ENCODE peak calls at places on chromosomes 1 and 21, in seven cellular contexts. T is brain microvascular endothelial cell, H is body of pancreas, B is SJSA1, V is left ventricle myocardium inferior, S is mesendoderm, I is neural progenitor cell. R is an unnamed sample.

GRCh38 chr1:54339126-54339525 is 67.1 kb downstream of the SSBP3 start:
- DNase-seq in T (no peak), H (no peak), B (no peak), V (no peak), S (peak; percentile 65), I (no peak), R (no peak)

GRCh38 chr1:10387611-10388386 is 11.1 kb upstream of the PGD start:
- DNase-seq in T (peak; percentile 31), H (peak; percentile 13), B (no peak), V (peak; percentile 50), S (peak; percentile 55), I (peak; percentile 59), R (peak; percentile 72)

GRCh38 chr1:41898191-41898713 is 20.5 kb downstream of the HIVEP3 start:
- DNase-seq in T (no peak), H (peak; percentile 34), B (peak; percentile 52), V (no peak), S (peak; percentile 51), I (no peak), R (no peak)

GRCh38 chr1:165411396-165411795 is 33.5 kb downstream of the RXRG start:
- DNase-seq in T (no peak), H (no peak), B (no peak), V (no peak), S (no peak), I (no peak), R (no peak)

GRCh38 chr1:169892819-169893644 is 664 bp downstream of the SCYL3 start:
- DNase-seq in T (peak; percentile 14), H (peak; percentile 40), B (no peak), V (peak; percentile 39), S (no peak), I (peak; percentile 11), R (no peak)

GRCh38 chr1:109579044-109579443 is 30.6 kb downstream of the GNAI3 start:
- DNase-seq in T (no peak), H (no peak), B (no peak), V (no peak), S (no peak), I (no peak), R (no peak)

GRCh38 chr1:226634611-226635246 is 86.2 kb downstream of the STUM start:
- DNase-seq in T (no peak), H (no peak), B (no peak), V (no peak), S (no peak), I (no peak), R (no peak)

GRCh38 chr1:228074954-228075730 is 7.4 kb upstream of the ARF1 start:
- DNase-seq in T (no peak), H (no peak), B (no peak), V (peak; percentile 18), S (no peak), I (no peak), R (no peak)

GRCh38 chr1:35449334-35450008 is 107.7 kb downstream of the KIAA0319L start:
- DNase-seq in T (peak; percentile 95), H (no peak), B (peak; percentile 65), V (no peak), S (no peak), I (no peak), R (no peak)

GRCh38 chr1:195439661-195440060 is 1168.6 kb downstream of the KCNT2 start:
- DNase-seq in T (no peak), H (no peak), B (no peak), V (no peak), S (no peak), I (no peak), R (no peak)

GRCh38 chr21:43913928-43914327 is 48.9 kb downstream of the AGPAT3 start:
- DNase-seq in T (peak; percentile 70), H (no peak), B (no peak), V (no peak), S (no peak), I (no peak), R (peak; percentile 22)
- H3K4me3 ChIP-seq in T (no peak overlapping the region), H (no peak overlapping the region), B (no peak overlapping the region), V (no peak overlapping the region), S (no peak overlapping the region), I (no peak overlapping the region), R (no peak overlapping the region)

GRCh38 chr1:198648584-198648983 is 9.7 kb downstream of the PTPRC start:
- DNase-seq in T (no peak), H (no peak), B (no peak), V (no peak), S (no peak), I (no peak), R (no peak)
- H3K36me3 ChIP-seq in T (no peaks in the 10 kb centered on the region), H (no peaks in the 10 kb centered on the region), B (no peaks in the 10 kb centered on the region), V (no peaks in the 10 kb centered on the region), S (no peaks in the 10 kb centered on the region), I (no peaks in the 10 kb centered on the region), R (no peaks in the 10 kb centered on the region)

GRCh38 chr21:21183092-21183491 is 184.9 kb downstream of the NCAM2 start:
- DNase-seq in T (no peak), H (no peak), B (no peak), V (no peak), S (no peak), I (no peak), R (no peak)

GRCh38 chr21:21182401-21182800 is 184.2 kb downstream of the NCAM2 start:
- DNase-seq in T (no peak), H (no peak), B (no peak), V (no peak), S (no peak), I (no peak), R (no peak)

GRCh38 chr21:21184771-21185528 is 186.7 kb downstream of the NCAM2 start:
- DNase-seq in T (no peak), H (no peak), B (no peak), V (no peak), S (no peak), I (no peak), R (no peak)

GRCh38 chr21:21188513-21189188 is 190.4 kb downstream of the NCAM2 start:
- DNase-seq in T (no peak), H (no peak), B (no peak), V (no peak), S (no peak), I (no peak), R (no peak)

GRCh38 chr21:21187579-21187978 is 189.4 kb downstream of the NCAM2 start:
- DNase-seq in T (no peak), H (no peak), B (no peak), V (no peak), S (no peak), I (no peak), R (no peak)
- H3K4me3 ChIP-seq in T (no peak overlapping the region), H (no peak overlapping the region), B (no peak overlapping the region), V (no peak overlapping the region), S (no peak overlapping the region), I (no peak overlapping the region), R (no peak overlapping the region)

GRCh38 chr1:2515763-2516080 is 10.7 kb downstream of the PANK4 start:
- DNase-seq in T (no peak), H (no peak), B (no peak), V (no peak), S (no peak), I (no peak), R (no peak)

GRCh38 chr1:2516946-2517345 is 9.4 kb downstream of the PANK4 start:
- DNase-seq in T (no peak), H (no peak), B (no peak), V (no peak), S (no peak), I (no peak), R (no peak)

GRCh38 chr1:2517966-2518365 is 8.4 kb downstream of the PANK4 start:
- DNase-seq in T (no peak), H (no peak), B (no peak), V (no peak), S (no peak), I (no peak), R (no peak)

GRCh38 chr1:2514863-2515762 is 11.3 kb downstream of the PANK4 start:
- DNase-seq in T (no peak), H (no peak), B (no peak), V (no peak), S (no peak), I (no peak), R (peak; percentile 82)

DNA sequence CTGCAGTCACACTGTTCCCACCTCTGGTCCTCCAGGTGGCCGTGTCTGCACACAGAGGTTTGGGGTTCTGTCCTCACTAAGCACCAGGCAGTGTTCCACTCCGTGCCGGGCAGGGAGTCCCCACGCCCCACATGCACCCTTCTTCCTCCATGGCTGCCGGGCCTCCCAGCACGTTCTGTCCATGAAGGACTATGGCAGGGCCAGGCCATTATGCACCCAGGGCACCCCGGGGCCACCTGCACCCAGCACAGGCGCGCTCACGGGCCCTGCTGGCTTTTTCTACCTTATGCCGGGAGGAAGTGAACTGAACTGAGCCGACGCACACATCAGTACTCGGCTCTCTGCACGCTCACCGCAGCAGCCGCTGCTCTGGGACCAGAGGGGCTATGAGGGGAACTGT is 10.3 kb downstream of the PANK4 start:
- DNase-seq in T (no peak), H (no peak), B (no peak), V (no peak), S (no peak), I (no peak), R (no peak)
- H3K36me3 ChIP-seq in T (peaks cover 83% of the 10 kb centered on the region), H (peaks cover 57% of the 10 kb centered on the region), B (peaks cover 92% of the 10 kb centered on the region), V (peaks cover 98% of the 10 kb centered on the region), S (peaks cover 9% of the 10 kb centered on the region), I (no peaks in the 10 kb centered on the region), R (peaks cover 24% of the 10 kb centered on the region)

GRCh38 chr1:234722267-234722704 is 112.3 kb upstream of the IRF2BP2 start:
- DNase-seq in T (no peak), H (no peak), B (no peak), V (no peak), S (no peak), I (no peak), R (no peak)

GRCh38 chr1:234724517-234725176 is 114.7 kb upstream of the IRF2BP2 start:
- DNase-seq in T (no peak), H (peak; percentile 88), B (no peak), V (peak; percentile 75), S (no peak), I (peak; percentile 32), R (peak; percentile 70)

GRCh38 chr1:234720709-234721436 is 110.9 kb upstream of the IRF2BP2 start:
- DNase-seq in T (no peak), H (no peak), B (no peak), V (no peak), S (no peak), I (no peak), R (no peak)

GRCh38 chr1:234721476-234722266 is 111.7 kb upstream of the IRF2BP2 start:
- DNase-seq in T (peak; percentile 88), H (peak; percentile 83), B (peak; percentile 64), V (peak; percentile 60), S (no peak), I (no peak), R (no peak)

GRCh38 chr1:234722904-234723588 is 113.1 kb upstream of the IRF2BP2 start:
- DNase-seq in T (peak; percentile 88), H (peak; percentile 80), B (peak; percentile 67), V (peak; percentile 67), S (peak; percentile 35), I (no peak), R (peak; percentile 40)
- H3K4me3 ChIP-seq in T (peak overlapping the region; percentile 15), H (no peak overlapping the region), B (no peak overlapping the region), V (peak overlapping the region; percentile 41), S (no peak overlapping the region), I (no peak overlapping the region), R (no peak overlapping the region)